ENCODE peak calls at places on chromosomes 2 and 18, in ten cellular contexts. G is upper lobe of right lung; J is NCI-H510A treated with DMSO at 0.1 percent for 48 hours; W is left cardiac atrium; S is HS-5; K is activated naive CD4-positive, alpha-beta T cell treated with anti-CD3 and anti-CD28 coated beads, Interleukin-2, amount 10 ng/mL, durations not matched to agents 7 days and 5 days; X is hypothalamus; L is substantia nigra; H is AG10803; O is iPS-NIHi11. V is an unnamed sample.
A peak's percentile ranks its signal among the peaks of the same experiment; 100 is the strongest.

GRCh38 chr18:48922801-48923730 is 27.7 kb downstream of the SMAD7 start:
- DNase-seq in G (peak; percentile 79), J (peak; percentile 27), W (peak; percentile 67), S (no peak), K (peak; percentile 50), X (no peak), L (no peak), H (peak; percentile 96), O (no peak), V (peak; percentile 63)

GRCh38 chr2:85154048-85154753 is 21.0 kb downstream of the TCF7L1 start:
- DNase-seq in G (no peak), J (no peak), W (no peak), S (no peak), K (no peak), X (no peak), L (no peak), H (no peak), O (no peak), V (no peak)

GRCh38 chr2:219495531-219496122 is 3.1 kb upstream of the GMPPA start:
- DNase-seq in G (no peak), J (peak; percentile 38), W (peak; percentile 67), S (no peak), K (peak; percentile 75), X (peak; percentile 54), L (peak; percentile 41), H (peak; percentile 70), O (peak; percentile 83), V (no peak)

GRCh38 chr2:100470898-100471514 is 724 bp downstream of the NMS start:
- DNase-seq in G (no peak), J (no peak), W (peak; percentile 29), S (no peak), K (peak; percentile 35), X (no peak), L (no peak), H (no peak), O (peak; percentile 91), V (no peak)

GRCh38 chr2:230865324-230865765 is 603 bp downstream of the ITM2C start:
- DNase-seq in G (no peak), J (no peak), W (no peak), S (no peak), K (peak; percentile 20), X (no peak), L (no peak), H (no peak), O (peak; percentile 59), V (no peak)

GRCh38 chr18:13387856-13388548 is 169.4 kb downstream of the LDLRAD4 start:
- DNase-seq in G (no peak), J (no peak), W (no peak), S (no peak), K (no peak), X (no peak), L (no peak), H (peak; percentile 81), O (no peak), V (no peak)

GRCh38 chr2:182744490-182744889 is 28.4 kb downstream of the DNAJC10 start:
- DNase-seq in G (no peak), J (no peak), W (no peak), S (no peak), K (no peak), X (no peak), L (no peak), H (no peak), O (no peak), V (no peak)

GRCh38 chr2:100537918-100538317 is 24.9 kb upstream of the PDCL3 start:
- DNase-seq in G (no peak), J (no peak), W (no peak), S (no peak), K (no peak), X (no peak), L (no peak), H (no peak), O (peak; percentile 29), V (no peak)

GRCh38 chr18:54775686-54776085 is 52.6 kb upstream of the RAB27B start:
- DNase-seq in G (no peak), J (no peak), W (no peak), S (peak; percentile 35), K (no peak), X (no peak), L (no peak), H (peak; percentile 55), O (no peak), V (peak; percentile 35)

GRCh38 chr18:45771587-45771986 is 47.6 kb downstream of the SLC14A1 start:
- DNase-seq in G (no peak), J (no peak), W (no peak), S (no peak), K (no peak), X (no peak), L (no peak), H (no peak), O (no peak), V (no peak)

GRCh38 chr2:7539760-7540159 is 622.5 kb downstream of the RNF144A start:
- DNase-seq in G (no peak), J (no peak), W (no peak), S (no peak), K (no peak), X (no peak), L (no peak), H (peak; percentile 64), O (no peak), V (no peak)

GRCh38 chr18:61992285-61992684 is 99.5 kb upstream of the RNF152 start:
- DNase-seq in G (no peak), J (no peak), W (no peak), S (peak; percentile 74), K (no peak), X (no peak), L (no peak), H (peak; percentile 86), O (no peak), V (peak; percentile 65)

GRCh38 chr2:121584741-121585140 is 54.1 kb downstream of the RNU4ATAC start:
- DNase-seq in G (no peak), J (no peak), W (no peak), S (no peak), K (no peak), X (no peak), L (no peak), H (no peak), O (no peak), V (no peak)

GRCh38 chr2:24375349-24376087 is 15.2 kb upstream of the ITSN2 start:
- DNase-seq in G (no peak), J (no peak), W (no peak), S (no peak), K (no peak), X (no peak), L (no peak), H (no peak), O (no peak), V (no peak)

GRCh38 chr2:138974651-138975050 is 194.5 kb upstream of the NXPH2 start:
- DNase-seq in G (no peak), J (no peak), W (no peak), S (peak; percentile 22), K (no peak), X (no peak), L (no peak), H (no peak), O (no peak), V (peak; percentile 39)

GRCh38 chr2:197547163-197547900 is 31.5 kb downstream of the MOB4 start:
- DNase-seq in G (no peak), J (no peak), W (no peak), S (no peak), K (no peak), X (no peak), L (no peak), H (no peak), O (no peak), V (no peak)